ENCODE peak calls at places on chromosomes 4 and X, in five cellular contexts. M is HT1080; S is activated CD4-positive, alpha-beta T cell treated with anti-CD3 and anti-CD28 coated beads, Interleukin-2, amount 50 U/mL, for 24 hours; W is Right ventricle myocardium inferior; D is nephron progenitor cell. Q is an unnamed sample.
A peak's percentile ranks its signal among the peaks of the same experiment; 100 is the strongest.

GRCh38 chr4:47372561-47372960 is 90.9 kb downstream of the COMMD8 start:
- DNase-seq in D (no peak), S (no peak), W (no peak), M (no peak), Q (no peak)

GRCh38 chr4:70601422-70602039 is 9.5 kb downstream of the AMBN start:
- DNase-seq in D (peak; percentile 67), S (peak; percentile 47), M (peak; percentile 59), W (no peak), Q (peak; percentile 35)

GRCh38 chr4:55920571-55920970 is 28.2 kb upstream of the CEP135 start:
- DNase-seq in D (no peak), W (no peak), S (no peak), M (peak; percentile 16), Q (peak; percentile 2)

GRCh38 chr4:187208641-187209040 is 485.0 kb upstream of the FAT1 start:
- DNase-seq in M (no peak), W (no peak), D (no peak), S (no peak), Q (no peak)

GRCh38 chr4:105196523-105197145 is 50.0 kb downstream of the TET2 start:
- DNase-seq in S (no peak), D (no peak), M (no peak), W (no peak), Q (no peak)

GRCh38 chrX:57900961-57901360 is 9.3 kb downstream of the ZXDA start:
- DNase-seq in D (no peak), M (no peak), W (no peak), S (no peak), Q (peak; percentile 67)

GRCh38 chr4:114386637-114387233 is 211.9 kb upstream of the UGT8 start:
- DNase-seq in S (no peak), W (no peak), D (peak; percentile 7), M (peak; percentile 19), Q (peak; percentile 11)

GRCh38 chrX:15158736-15159406 is 111.0 kb downstream of the ASB9 start:
- DNase-seq in S (peak; percentile 25), D (no peak), W (no peak), M (peak; percentile 57), Q (no peak)

GRCh38 chrX:149541521-149542047 is 772 bp downstream of the EOLA1 start:
- DNase-seq in W (no peak), S (no peak), M (no peak), D (no peak), Q (no peak)